ENCODE peak calls at places on chromosomes 5 and 9, in eight cellular contexts. One of them, this sample, is unnamed.

GRCh38 chr5:57532513-57533497 is 50.2 kb upstream of the ACTBL2 start:
- DNase-seq in epithelial cell of esophagus: peak; percentile 72
- DNase-seq in choroid plexus epithelial cell: peak; percentile 56
- DNase-seq in brain microvascular endothelial cell: peak; percentile 47
- DNase-seq in cardiac muscle cell: peak; percentile 39
- DNase-seq in neural progenitor cell: no peak
- DNase-seq in GM13976: no peak
- DNase-seq in BE2C: no peak
- DNase-seq in this sample: no peak

GRCh38 chr5:39526914-39527477 is 102.2 kb upstream of the DAB2 start:
- DNase-seq in neural progenitor cell: peak; percentile 3
- DNase-seq in epithelial cell of esophagus: no peak
- DNase-seq in brain microvascular endothelial cell: no peak
- DNase-seq in cardiac muscle cell: peak; percentile 54
- DNase-seq in GM13976: no peak
- DNase-seq in BE2C: no peak
- DNase-seq in choroid plexus epithelial cell: peak; percentile 42
- DNase-seq in this sample: no peak

GRCh38 chr9:19087601-19088000 is 15.1 kb downstream of the HAUS6 start:
- DNase-seq in choroid plexus epithelial cell: peak; percentile 91
- DNase-seq in cardiac muscle cell: peak; percentile 41
- DNase-seq in epithelial cell of esophagus: peak; percentile 56
- DNase-seq in GM13976: no peak
- DNase-seq in brain microvascular endothelial cell: peak; percentile 68
- DNase-seq in neural progenitor cell: no peak
- DNase-seq in BE2C: no peak
- DNase-seq in this sample: no peak

GRCh38 chr5:107058239-107058638 is 612.5 kb downstream of the EFNA5 start:
- DNase-seq in neural progenitor cell: no peak
- DNase-seq in choroid plexus epithelial cell: no peak
- DNase-seq in cardiac muscle cell: no peak
- DNase-seq in epithelial cell of esophagus: peak; percentile 86
- DNase-seq in brain microvascular endothelial cell: no peak
- DNase-seq in GM13976: no peak
- DNase-seq in BE2C: no peak
- DNase-seq in this sample: no peak

GRCh38 chr5:893711-894110 is 1.0 kb downstream of the TRIP13 start:
- DNase-seq in epithelial cell of esophagus: no peak
- DNase-seq in choroid plexus epithelial cell: no peak
- DNase-seq in GM13976: no peak
- DNase-seq in cardiac muscle cell: no peak
- DNase-seq in brain microvascular endothelial cell: no peak
- DNase-seq in neural progenitor cell: no peak
- DNase-seq in BE2C: no peak
- DNase-seq in this sample: no peak

GRCh38 chr9:14258840-14259239 is 55.1 kb downstream of the NFIB start:
- DNase-seq in epithelial cell of esophagus: peak; percentile 75
- DNase-seq in GM13976: no peak
- DNase-seq in choroid plexus epithelial cell: peak; percentile 53
- DNase-seq in neural progenitor cell: no peak
- DNase-seq in BE2C: no peak
- DNase-seq in brain microvascular endothelial cell: peak; percentile 67
- DNase-seq in cardiac muscle cell: peak; percentile 53
- DNase-seq in this sample: no peak

GRCh38 chr9:38423939-38424843 is at the start of gene IGFBPL1:
- DNase-seq in brain microvascular endothelial cell: no peak
- DNase-seq in choroid plexus epithelial cell: peak; percentile 16
- DNase-seq in neural progenitor cell: peak; percentile 88
- DNase-seq in epithelial cell of esophagus: peak; percentile 50
- DNase-seq in cardiac muscle cell: peak; percentile 21
- DNase-seq in BE2C: peak; percentile 77
- DNase-seq in GM13976: peak; percentile 52
- DNase-seq in this sample: peak; percentile 7

GRCh38 chr9:102459828-102460227 is 535.3 kb upstream of the CYLC2 start:
- DNase-seq in epithelial cell of esophagus: no peak
- DNase-seq in neural progenitor cell: no peak
- DNase-seq in choroid plexus epithelial cell: no peak
- DNase-seq in cardiac muscle cell: no peak
- DNase-seq in BE2C: no peak
- DNase-seq in GM13976: no peak
- DNase-seq in brain microvascular endothelial cell: no peak
- DNase-seq in this sample: no peak

GRCh38 chr5:150080696-150081435 is 5.5 kb downstream of the CSF1R start:
- DNase-seq in BE2C: no peak
- DNase-seq in brain microvascular endothelial cell: no peak
- DNase-seq in choroid plexus epithelial cell: no peak
- DNase-seq in cardiac muscle cell: no peak
- DNase-seq in GM13976: peak; percentile 12
- DNase-seq in neural progenitor cell: no peak
- DNase-seq in epithelial cell of esophagus: no peak
- DNase-seq in this sample: no peak

GRCh38 chr5:125235995-125236394 is 489.6 kb upstream of the ZNF608 start:
- DNase-seq in choroid plexus epithelial cell: no peak
- DNase-seq in neural progenitor cell: no peak
- DNase-seq in cardiac muscle cell: no peak
- DNase-seq in BE2C: no peak
- DNase-seq in GM13976: no peak
- DNase-seq in epithelial cell of esophagus: no peak
- DNase-seq in brain microvascular endothelial cell: no peak
- DNase-seq in this sample: no peak

GRCh38 chr5:111069839-111070238 is 1.7 kb upstream of the TSLP start:
- DNase-seq in choroid plexus epithelial cell: peak; percentile 72
- DNase-seq in cardiac muscle cell: peak; percentile 60
- DNase-seq in brain microvascular endothelial cell: peak; percentile 65
- DNase-seq in BE2C: no peak
- DNase-seq in neural progenitor cell: no peak
- DNase-seq in epithelial cell of esophagus: no peak
- DNase-seq in GM13976: no peak
- DNase-seq in this sample: no peak

GRCh38 chr5:66722653-66723052 is 126.5 kb downstream of the MAST4 start:
- DNase-seq in BE2C: no peak
- DNase-seq in GM13976: no peak
- DNase-seq in choroid plexus epithelial cell: no peak
- DNase-seq in neural progenitor cell: no peak
- DNase-seq in cardiac muscle cell: no peak
- DNase-seq in epithelial cell of esophagus: peak; percentile 3
- DNase-seq in brain microvascular endothelial cell: no peak
- DNase-seq in this sample: no peak

GRCh38 chr5:4730279-4730678 is 409.9 kb upstream of the ADAMTS16 start:
- DNase-seq in neural progenitor cell: no peak
- DNase-seq in BE2C: no peak
- DNase-seq in brain microvascular endothelial cell: no peak
- DNase-seq in GM13976: no peak
- DNase-seq in choroid plexus epithelial cell: no peak
- DNase-seq in epithelial cell of esophagus: no peak
- DNase-seq in cardiac muscle cell: no peak
- DNase-seq in this sample: no peak

GRCh38 chr9:121815556-121816448 is 164.4 kb downstream of the DAB2IP start:
- DNase-seq in neural progenitor cell: no peak
- DNase-seq in BE2C: no peak
- DNase-seq in cardiac muscle cell: no peak
- DNase-seq in GM13976: no peak
- DNase-seq in choroid plexus epithelial cell: no peak
- DNase-seq in brain microvascular endothelial cell: no peak
- DNase-seq in epithelial cell of esophagus: no peak
- DNase-seq in this sample: no peak

GRCh38 chr5:53087596-53087995 is 22.0 kb downstream of the MOCS2 start:
- DNase-seq in choroid plexus epithelial cell: no peak
- DNase-seq in cardiac muscle cell: peak; percentile 9
- DNase-seq in GM13976: no peak
- DNase-seq in epithelial cell of esophagus: no peak
- DNase-seq in neural progenitor cell: no peak
- DNase-seq in brain microvascular endothelial cell: no peak
- DNase-seq in BE2C: no peak
- DNase-seq in this sample: no peak

GRCh38 chr9:135074354-135075233 is 12.9 kb upstream of the OLFM1 start:
- DNase-seq in cardiac muscle cell: no peak
- DNase-seq in neural progenitor cell: no peak
- DNase-seq in brain microvascular endothelial cell: no peak
- DNase-seq in BE2C: no peak
- DNase-seq in choroid plexus epithelial cell: no peak
- DNase-seq in GM13976: no peak
- DNase-seq in epithelial cell of esophagus: no peak
- DNase-seq in this sample: no peak

GRCh38 chr9:69976165-69976564 is 67.5 kb upstream of the MAMDC2 start:
- DNase-seq in BE2C: no peak
- DNase-seq in GM13976: no peak
- DNase-seq in epithelial cell of esophagus: peak; percentile 79
- DNase-seq in cardiac muscle cell: peak; percentile 90
- DNase-seq in neural progenitor cell: no peak
- DNase-seq in brain microvascular endothelial cell: peak; percentile 71
- DNase-seq in choroid plexus epithelial cell: peak; percentile 90
- DNase-seq in this sample: no peak

GRCh38 chr9:134852906-134853654 is 27.5 kb upstream of the FCN2 start:
- DNase-seq in BE2C: peak; percentile 3
- DNase-seq in neural progenitor cell: no peak
- DNase-seq in cardiac muscle cell: no peak
- DNase-seq in brain microvascular endothelial cell: no peak
- DNase-seq in GM13976: no peak
- DNase-seq in epithelial cell of esophagus: no peak
- DNase-seq in choroid plexus epithelial cell: no peak
- DNase-seq in this sample: no peak

GRCh38 chr9:127968717-127969383 is 11.9 kb downstream of the EEIG1 start:
- DNase-seq in epithelial cell of esophagus: peak; percentile 95
- DNase-seq in choroid plexus epithelial cell: peak; percentile 80
- DNase-seq in neural progenitor cell: no peak
- DNase-seq in cardiac muscle cell: peak; percentile 82
- DNase-seq in GM13976: no peak
- DNase-seq in brain microvascular endothelial cell: peak; percentile 76
- DNase-seq in BE2C: peak; percentile 80
- DNase-seq in this sample: no peak

GRCh38 chr5:117681431-117681830 is 1106.8 kb upstream of the SEMA6A start:
- DNase-seq in BE2C: no peak
- DNase-seq in GM13976: no peak
- DNase-seq in choroid plexus epithelial cell: no peak
- DNase-seq in epithelial cell of esophagus: no peak
- DNase-seq in brain microvascular endothelial cell: no peak
- DNase-seq in cardiac muscle cell: no peak
- DNase-seq in neural progenitor cell: no peak
- DNase-seq in this sample: no peak

GRCh38 chr5:55176176-55176818 is 3.3 kb upstream of the CDC20B start:
- DNase-seq in choroid plexus epithelial cell: no peak
- DNase-seq in brain microvascular endothelial cell: no peak
- DNase-seq in cardiac muscle cell: peak; percentile 9
- DNase-seq in GM13976: peak; percentile 29
- DNase-seq in neural progenitor cell: peak; percentile 94
- DNase-seq in BE2C: peak; percentile 69
- DNase-seq in epithelial cell of esophagus: peak; percentile 62
- DNase-seq in this sample: peak; percentile 34

GRCh38 chr9:11190719-11191118 is 577.9 kb upstream of the PTPRD start:
- DNase-seq in neural progenitor cell: no peak
- DNase-seq in cardiac muscle cell: no peak
- DNase-seq in choroid plexus epithelial cell: no peak
- DNase-seq in BE2C: no peak
- DNase-seq in brain microvascular endothelial cell: no peak
- DNase-seq in epithelial cell of esophagus: no peak
- DNase-seq in GM13976: no peak
- DNase-seq in this sample: no peak
- TF ChIP-seq CTCF in neural progenitor cell: no peak
- TF ChIP-seq CTCF in cardiac muscle cell: no peak
- TF ChIP-seq CTCF in choroid plexus epithelial cell: no peak
- TF ChIP-seq CTCF in BE2C: no peak
- TF ChIP-seq CTCF in brain microvascular endothelial cell: no peak
- TF ChIP-seq CTCF in epithelial cell of esophagus: no peak
- TF ChIP-seq CTCF in GM13976: no peak
- TF ChIP-seq CTCF in this sample: no peak

GRCh38 chr5:135930029-135930948 is 24.5 kb downstream of the LECT2 start:
- DNase-seq in neural progenitor cell: peak; percentile 74
- DNase-seq in GM13976: peak; percentile 17
- DNase-seq in epithelial cell of esophagus: no peak
- DNase-seq in brain microvascular endothelial cell: no peak
- DNase-seq in cardiac muscle cell: no peak
- DNase-seq in choroid plexus epithelial cell: no peak
- DNase-seq in BE2C: no peak
- DNase-seq in this sample: no peak
- TF ChIP-seq CTCF in neural progenitor cell: peak; percentile 31
- TF ChIP-seq CTCF in GM13976: no peak
- TF ChIP-seq CTCF in epithelial cell of esophagus: no peak
- TF ChIP-seq CTCF in brain microvascular endothelial cell: peak; percentile 10
- TF ChIP-seq CTCF in cardiac muscle cell: no peak
- TF ChIP-seq CTCF in choroid plexus epithelial cell: no peak
- TF ChIP-seq CTCF in BE2C: no peak
- TF ChIP-seq CTCF in this sample: no peak

GRCh38 chr5:10031817-10032216 is 217.9 kb downstream of the ATPSCKMT start:
- DNase-seq in epithelial cell of esophagus: no peak
- DNase-seq in brain microvascular endothelial cell: no peak
- DNase-seq in cardiac muscle cell: no peak
- DNase-seq in BE2C: no peak
- DNase-seq in neural progenitor cell: no peak
- DNase-seq in choroid plexus epithelial cell: no peak
- DNase-seq in GM13976: no peak
- DNase-seq in this sample: no peak

GRCh38 chr5:10036136-10036535 is 213.6 kb downstream of the ATPSCKMT start:
- DNase-seq in GM13976: no peak
- DNase-seq in epithelial cell of esophagus: peak; percentile 82
- DNase-seq in choroid plexus epithelial cell: peak; percentile 64
- DNase-seq in cardiac muscle cell: peak; percentile 82
- DNase-seq in neural progenitor cell: no peak
- DNase-seq in BE2C: peak; percentile 20
- DNase-seq in brain microvascular endothelial cell: peak; percentile 33
- DNase-seq in this sample: no peak

GRCh38 chr5:10034008-10034407 is 215.7 kb downstream of the ATPSCKMT start:
- DNase-seq in GM13976: no peak
- DNase-seq in epithelial cell of esophagus: no peak
- DNase-seq in neural progenitor cell: no peak
- DNase-seq in BE2C: peak; percentile 84
- DNase-seq in choroid plexus epithelial cell: peak; percentile 47
- DNase-seq in cardiac muscle cell: peak; percentile 73
- DNase-seq in brain microvascular endothelial cell: peak; percentile 38
- DNase-seq in this sample: no peak

GRCh38 chr5:10030219-10030831 is 219.4 kb downstream of the ATPSCKMT start:
- DNase-seq in cardiac muscle cell: peak; percentile 73
- DNase-seq in brain microvascular endothelial cell: peak; percentile 53
- DNase-seq in GM13976: no peak
- DNase-seq in epithelial cell of esophagus: peak; percentile 78
- DNase-seq in neural progenitor cell: peak; percentile 59
- DNase-seq in BE2C: peak; percentile 48
- DNase-seq in choroid plexus epithelial cell: peak; percentile 79
- DNase-seq in this sample: no peak
- TF ChIP-seq CTCF in cardiac muscle cell: peak; percentile 46
- TF ChIP-seq CTCF in brain microvascular endothelial cell: peak; percentile 68
- TF ChIP-seq CTCF in GM13976: no peak
- TF ChIP-seq CTCF in epithelial cell of esophagus: peak; percentile 73
- TF ChIP-seq CTCF in neural progenitor cell: peak; percentile 68
- TF ChIP-seq CTCF in BE2C: peak; percentile 44
- TF ChIP-seq CTCF in choroid plexus epithelial cell: peak; percentile 76
- TF ChIP-seq CTCF in this sample: no peak

DNA sequence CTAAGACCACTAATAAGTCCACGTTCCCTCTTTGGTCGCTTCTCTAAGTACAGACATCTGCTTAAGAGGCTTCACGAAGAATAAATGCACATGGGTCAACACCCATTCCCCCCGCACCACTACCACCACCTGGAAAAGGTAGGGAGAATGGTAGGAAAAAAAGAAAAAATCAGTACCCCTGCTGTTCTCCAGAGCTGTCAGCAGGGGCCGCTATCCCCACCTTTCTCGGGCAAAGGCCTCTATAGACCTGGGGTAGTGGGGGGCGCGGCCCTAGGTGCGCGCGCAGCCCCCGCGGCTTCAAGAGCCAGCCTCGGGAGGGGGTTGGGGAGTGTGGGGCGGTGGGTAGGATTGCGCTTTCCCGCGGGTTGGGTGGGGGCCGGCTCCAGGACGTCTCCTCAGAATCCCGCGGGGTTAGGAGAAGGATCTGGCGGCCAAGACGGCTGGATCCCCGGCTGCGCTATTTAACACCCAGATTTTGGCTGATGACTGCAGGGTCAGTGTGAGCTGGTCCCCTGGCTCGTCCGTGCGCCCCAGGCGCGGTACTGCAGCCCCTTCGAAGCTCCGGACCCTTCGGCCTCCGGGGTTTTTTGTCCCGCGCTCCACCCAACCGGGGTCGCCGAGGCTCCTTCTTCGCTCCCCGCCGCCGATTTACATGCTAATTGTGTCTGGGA is 1.6 kb upstream of the SEMA6A start:
- DNase-seq in cardiac muscle cell: peak; percentile 76
- DNase-seq in neural progenitor cell: peak; percentile 94
- DNase-seq in choroid plexus epithelial cell: peak; percentile 68
- DNase-seq in brain microvascular endothelial cell: no peak
- DNase-seq in GM13976: peak; percentile 89
- DNase-seq in BE2C: peak; percentile 89
- DNase-seq in epithelial cell of esophagus: peak; percentile 77
- DNase-seq in this sample: peak; percentile 64
- TF ChIP-seq CTCF in cardiac muscle cell: peak; percentile 87
- TF ChIP-seq CTCF in neural progenitor cell: peak; percentile 98
- TF ChIP-seq CTCF in choroid plexus epithelial cell: peak; percentile 89
- TF ChIP-seq CTCF in brain microvascular endothelial cell: peak; percentile 92
- TF ChIP-seq CTCF in GM13976: peak; percentile 80
- TF ChIP-seq CTCF in BE2C: peak; percentile 86
- TF ChIP-seq CTCF in epithelial cell of esophagus: peak; percentile 84
- TF ChIP-seq CTCF in this sample: peak; percentile 66

This sample was measured in activated CD8-positive, alpha-beta T cell treated with anti-CD3 and anti-CD28 coated beads for 36 hours.